ENCODE peak calls at places on chromosomes 4 and X, in eight cellular contexts. One of them, this sample, is unnamed.

GRCh38 chrX:22039541-22039940 is 7.4 kb downstream of the PHEX start:
- DNase-seq in fibroblast of lung: no peak
- DNase-seq in left lung: no peak
- DNase-seq in HCT116: no peak
- DNase-seq in activated CD8-positive, alpha-beta T cell treated with anti-CD3 and anti-CD28 coated beads for 36 hours: no peak
- DNase-seq in astrocyte of the spinal cord: no peak
- DNase-seq in AG04449: no peak
- DNase-seq in mesothelial cell of epicardium: no peak
- DNase-seq in this sample: no peak

GRCh38 chr4:52643846-52644245 is 15.3 kb downstream of the USP46 start:
- DNase-seq in AG04449: no peak
- DNase-seq in HCT116: peak
- DNase-seq in mesothelial cell of epicardium: no peak
- DNase-seq in fibroblast of lung: peak
- DNase-seq in astrocyte of the spinal cord: peak
- DNase-seq in left lung: peak
- DNase-seq in activated CD8-positive, alpha-beta T cell treated with anti-CD3 and anti-CD28 coated beads for 36 hours: no peak
- DNase-seq in this sample: no peak

GRCh38 chr4:158347596-158347995 is 137.3 kb downstream of the TMEM144 start:
- DNase-seq in mesothelial cell of epicardium: no peak
- DNase-seq in astrocyte of the spinal cord: no peak
- DNase-seq in activated CD8-positive, alpha-beta T cell treated with anti-CD3 and anti-CD28 coated beads for 36 hours: no peak
- DNase-seq in AG04449: peak
- DNase-seq in HCT116: no peak
- DNase-seq in fibroblast of lung: peak
- DNase-seq in left lung: no peak
- DNase-seq in this sample: no peak

GRCh38 chr4:14445882-14446281 is 556.4 kb upstream of the CPEB2 start:
- DNase-seq in HCT116: no peak
- DNase-seq in fibroblast of lung: no peak
- DNase-seq in AG04449: no peak
- DNase-seq in mesothelial cell of epicardium: no peak
- DNase-seq in activated CD8-positive, alpha-beta T cell treated with anti-CD3 and anti-CD28 coated beads for 36 hours: no peak
- DNase-seq in astrocyte of the spinal cord: peak
- DNase-seq in left lung: no peak
- DNase-seq in this sample: no peak

GRCh38 chrX:40085086-40085551 is 12.6 kb downstream of the BCOR start:
- DNase-seq in mesothelial cell of epicardium: no peak
- DNase-seq in left lung: no peak
- DNase-seq in activated CD8-positive, alpha-beta T cell treated with anti-CD3 and anti-CD28 coated beads for 36 hours: peak
- DNase-seq in fibroblast of lung: peak
- DNase-seq in HCT116: no peak
- DNase-seq in AG04449: peak
- DNase-seq in astrocyte of the spinal cord: no peak
- DNase-seq in this sample: no peak

GRCh38 chrX:148601034-148601433 is 100.6 kb downstream of the AFF2 start:
- DNase-seq in fibroblast of lung: peak
- DNase-seq in left lung: no peak
- DNase-seq in activated CD8-positive, alpha-beta T cell treated with anti-CD3 and anti-CD28 coated beads for 36 hours: no peak
- DNase-seq in AG04449: no peak
- DNase-seq in HCT116: no peak
- DNase-seq in astrocyte of the spinal cord: peak
- DNase-seq in mesothelial cell of epicardium: no peak
- DNase-seq in this sample: no peak

GRCh38 chrX:19846995-19847790 is 40.2 kb downstream of the SH3KBP1 start:
- DNase-seq in HCT116: no peak
- DNase-seq in astrocyte of the spinal cord: peak
- DNase-seq in AG04449: peak
- DNase-seq in mesothelial cell of epicardium: no peak
- DNase-seq in fibroblast of lung: peak
- DNase-seq in activated CD8-positive, alpha-beta T cell treated with anti-CD3 and anti-CD28 coated beads for 36 hours: peak
- DNase-seq in left lung: peak
- DNase-seq in this sample: no peak

GRCh38 chrX:53621418-53621986 is 65.0 kb downstream of the HUWE1 start:
- DNase-seq in astrocyte of the spinal cord: no peak
- DNase-seq in HCT116: no peak
- DNase-seq in activated CD8-positive, alpha-beta T cell treated with anti-CD3 and anti-CD28 coated beads for 36 hours: no peak
- DNase-seq in fibroblast of lung: no peak
- DNase-seq in left lung: no peak
- DNase-seq in AG04449: no peak
- DNase-seq in mesothelial cell of epicardium: no peak
- DNase-seq in this sample: no peak

GRCh38 chr4:134328741-134329140 is 127.2 kb upstream of the PABPC4L start:
- DNase-seq in fibroblast of lung: no peak
- DNase-seq in left lung: no peak
- DNase-seq in AG04449: no peak
- DNase-seq in astrocyte of the spinal cord: no peak
- DNase-seq in HCT116: no peak
- DNase-seq in mesothelial cell of epicardium: no peak
- DNase-seq in activated CD8-positive, alpha-beta T cell treated with anti-CD3 and anti-CD28 coated beads for 36 hours: no peak
- DNase-seq in this sample: no peak

GRCh38 chrX:4225086-4225485 is 511.6 kb upstream of the PRKX start:
- DNase-seq in left lung: no peak
- DNase-seq in fibroblast of lung: no peak
- DNase-seq in astrocyte of the spinal cord: no peak
- DNase-seq in HCT116: no peak
- DNase-seq in mesothelial cell of epicardium: no peak
- DNase-seq in activated CD8-positive, alpha-beta T cell treated with anti-CD3 and anti-CD28 coated beads for 36 hours: no peak
- DNase-seq in AG04449: no peak
- DNase-seq in this sample: no peak

GRCh38 chrX:151806967-151807540 is 72.5 kb downstream of the CNGA2 start:
- DNase-seq in HCT116: no peak
- DNase-seq in fibroblast of lung: no peak
- DNase-seq in activated CD8-positive, alpha-beta T cell treated with anti-CD3 and anti-CD28 coated beads for 36 hours: no peak
- DNase-seq in astrocyte of the spinal cord: no peak
- DNase-seq in AG04449: no peak
- DNase-seq in mesothelial cell of epicardium: no peak
- DNase-seq in left lung: no peak
- DNase-seq in this sample: no peak

GRCh38 chrX:71228063-71228642 is 5.1 kb downstream of the GJB1 start:
- DNase-seq in astrocyte of the spinal cord: no peak
- DNase-seq in fibroblast of lung: no peak
- DNase-seq in left lung: no peak
- DNase-seq in activated CD8-positive, alpha-beta T cell treated with anti-CD3 and anti-CD28 coated beads for 36 hours: no peak
- DNase-seq in AG04449: no peak
- DNase-seq in mesothelial cell of epicardium: no peak
- DNase-seq in HCT116: no peak
- DNase-seq in this sample: no peak

GRCh38 chrX:129780441-129781105 is 824 bp downstream of the SASH3 start:
- DNase-seq in mesothelial cell of epicardium: no peak
- DNase-seq in HCT116: no peak
- DNase-seq in fibroblast of lung: no peak
- DNase-seq in left lung: no peak
- DNase-seq in activated CD8-positive, alpha-beta T cell treated with anti-CD3 and anti-CD28 coated beads for 36 hours: no peak
- DNase-seq in astrocyte of the spinal cord: no peak
- DNase-seq in AG04449: no peak
- DNase-seq in this sample: no peak

GRCh38 chrX:121389976-121390709 is 342.7 kb downstream of the GLUD2 start:
- DNase-seq in activated CD8-positive, alpha-beta T cell treated with anti-CD3 and anti-CD28 coated beads for 36 hours: no peak
- DNase-seq in left lung: no peak
- DNase-seq in HCT116: peak
- DNase-seq in AG04449: peak
- DNase-seq in fibroblast of lung: peak
- DNase-seq in astrocyte of the spinal cord: peak
- DNase-seq in mesothelial cell of epicardium: no peak
- DNase-seq in this sample: no peak

GRCh38 chr4:118224239-118224829 is 128.5 kb downstream of the PRSS12 start:
- DNase-seq in fibroblast of lung: peak
- DNase-seq in AG04449: peak
- DNase-seq in left lung: no peak
- DNase-seq in mesothelial cell of epicardium: no peak
- DNase-seq in astrocyte of the spinal cord: peak
- DNase-seq in HCT116: peak
- DNase-seq in activated CD8-positive, alpha-beta T cell treated with anti-CD3 and anti-CD28 coated beads for 36 hours: no peak
- DNase-seq in this sample: peak

GRCh38 chr4:41362647-41363383 is 106.1 kb downstream of the UCHL1 start:
- DNase-seq in fibroblast of lung: peak
- DNase-seq in activated CD8-positive, alpha-beta T cell treated with anti-CD3 and anti-CD28 coated beads for 36 hours: no peak
- DNase-seq in left lung: no peak
- DNase-seq in HCT116: no peak
- DNase-seq in mesothelial cell of epicardium: no peak
- DNase-seq in astrocyte of the spinal cord: no peak
- DNase-seq in AG04449: no peak
- DNase-seq in this sample: no peak

GRCh38 chrX:123361371-123361770 is 177.3 kb downstream of the GRIA3 start:
- DNase-seq in astrocyte of the spinal cord: no peak
- DNase-seq in mesothelial cell of epicardium: no peak
- DNase-seq in AG04449: no peak
- DNase-seq in HCT116: no peak
- DNase-seq in left lung: no peak
- DNase-seq in activated CD8-positive, alpha-beta T cell treated with anti-CD3 and anti-CD28 coated beads for 36 hours: no peak
- DNase-seq in fibroblast of lung: peak
- DNase-seq in this sample: no peak

GRCh38 chrX:97446298-97446882 is 562.7 kb downstream of the RPA4 start:
- DNase-seq in fibroblast of lung: peak
- DNase-seq in HCT116: no peak
- DNase-seq in astrocyte of the spinal cord: peak
- DNase-seq in AG04449: no peak
- DNase-seq in activated CD8-positive, alpha-beta T cell treated with anti-CD3 and anti-CD28 coated beads for 36 hours: no peak
- DNase-seq in mesothelial cell of epicardium: no peak
- DNase-seq in left lung: no peak
- DNase-seq in this sample: no peak

GRCh38 chrX:30312858-30313257 is 3.7 kb upstream of the NR0B1 start:
- DNase-seq in activated CD8-positive, alpha-beta T cell treated with anti-CD3 and anti-CD28 coated beads for 36 hours: no peak
- DNase-seq in fibroblast of lung: peak
- DNase-seq in AG04449: no peak
- DNase-seq in HCT116: no peak
- DNase-seq in astrocyte of the spinal cord: no peak
- DNase-seq in left lung: no peak
- DNase-seq in mesothelial cell of epicardium: no peak
- DNase-seq in this sample: no peak

GRCh38 chrX:124223524-124223923 is 108.9 kb upstream of the TEX13D start:
- DNase-seq in activated CD8-positive, alpha-beta T cell treated with anti-CD3 and anti-CD28 coated beads for 36 hours: peak
- DNase-seq in HCT116: no peak
- DNase-seq in fibroblast of lung: no peak
- DNase-seq in mesothelial cell of epicardium: no peak
- DNase-seq in astrocyte of the spinal cord: no peak
- DNase-seq in left lung: no peak
- DNase-seq in AG04449: no peak
- DNase-seq in this sample: no peak

GRCh38 chrX:11367609-11368430 is 74.6 kb downstream of the AMELX start:
- DNase-seq in astrocyte of the spinal cord: no peak
- DNase-seq in fibroblast of lung: peak
- DNase-seq in left lung: no peak
- DNase-seq in AG04449: no peak
- DNase-seq in HCT116: no peak
- DNase-seq in mesothelial cell of epicardium: no peak
- DNase-seq in activated CD8-positive, alpha-beta T cell treated with anti-CD3 and anti-CD28 coated beads for 36 hours: no peak
- DNase-seq in this sample: no peak

GRCh38 chrX:29478336-29479069 is 736.9 kb upstream of the MAGEB2 start:
- DNase-seq in astrocyte of the spinal cord: peak
- DNase-seq in HCT116: peak
- DNase-seq in activated CD8-positive, alpha-beta T cell treated with anti-CD3 and anti-CD28 coated beads for 36 hours: no peak
- DNase-seq in fibroblast of lung: peak
- DNase-seq in left lung: no peak
- DNase-seq in AG04449: no peak
- DNase-seq in mesothelial cell of epicardium: no peak
- DNase-seq in this sample: peak

GRCh38 chr4:173365359-173365996 is 5.3 kb upstream of the SAP30 start:
- DNase-seq in AG04449: no peak
- DNase-seq in HCT116: no peak
- DNase-seq in astrocyte of the spinal cord: no peak
- DNase-seq in left lung: no peak
- DNase-seq in mesothelial cell of epicardium: no peak
- DNase-seq in activated CD8-positive, alpha-beta T cell treated with anti-CD3 and anti-CD28 coated beads for 36 hours: no peak
- DNase-seq in fibroblast of lung: no peak
- DNase-seq in this sample: no peak

GRCh38 chr4:67877086-67877485 is 6.7 kb downstream of the TMPRSS11D start:
- DNase-seq in left lung: no peak
- DNase-seq in fibroblast of lung: no peak
- DNase-seq in AG04449: no peak
- DNase-seq in activated CD8-positive, alpha-beta T cell treated with anti-CD3 and anti-CD28 coated beads for 36 hours: no peak
- DNase-seq in astrocyte of the spinal cord: no peak
- DNase-seq in mesothelial cell of epicardium: no peak
- DNase-seq in HCT116: no peak
- DNase-seq in this sample: no peak

GRCh38 chr4:37936889-37937498 is 23.2 kb upstream of the PTTG2 start:
- DNase-seq in left lung: no peak
- DNase-seq in fibroblast of lung: no peak
- DNase-seq in mesothelial cell of epicardium: no peak
- DNase-seq in AG04449: no peak
- DNase-seq in astrocyte of the spinal cord: no peak
- DNase-seq in HCT116: no peak
- DNase-seq in activated CD8-positive, alpha-beta T cell treated with anti-CD3 and anti-CD28 coated beads for 36 hours: no peak
- DNase-seq in this sample: no peak
- TF ChIP-seq CTCF in left lung: no peak
- TF ChIP-seq CTCF in fibroblast of lung: no peak
- TF ChIP-seq CTCF in mesothelial cell of epicardium: no peak
- TF ChIP-seq CTCF in AG04449: no peak
- TF ChIP-seq CTCF in astrocyte of the spinal cord: no peak
- TF ChIP-seq CTCF in HCT116: no peak
- TF ChIP-seq CTCF in activated CD8-positive, alpha-beta T cell treated with anti-CD3 and anti-CD28 coated beads for 36 hours: no peak
- TF ChIP-seq CTCF in this sample: no peak

GRCh38 chrX:114626323-114626722 is 42.4 kb downstream of the HTR2C start:
- DNase-seq in mesothelial cell of epicardium: no peak
- DNase-seq in fibroblast of lung: peak
- DNase-seq in left lung: no peak
- DNase-seq in HCT116: no peak
- DNase-seq in activated CD8-positive, alpha-beta T cell treated with anti-CD3 and anti-CD28 coated beads for 36 hours: no peak
- DNase-seq in astrocyte of the spinal cord: peak
- DNase-seq in AG04449: no peak
- DNase-seq in this sample: peak
- TF ChIP-seq CTCF in mesothelial cell of epicardium: peak
- TF ChIP-seq CTCF in fibroblast of lung: peak
- TF ChIP-seq CTCF in left lung: no peak
- TF ChIP-seq CTCF in HCT116: peak
- TF ChIP-seq CTCF in activated CD8-positive, alpha-beta T cell treated with anti-CD3 and anti-CD28 coated beads for 36 hours: no peak
- TF ChIP-seq CTCF in astrocyte of the spinal cord: peak
- TF ChIP-seq CTCF in AG04449: no peak
- TF ChIP-seq CTCF in this sample: peak

GRCh38 chr4:143367863-143368262 is 31.2 kb downstream of the GAB1 start:
- DNase-seq in HCT116: no peak
- DNase-seq in activated CD8-positive, alpha-beta T cell treated with anti-CD3 and anti-CD28 coated beads for 36 hours: no peak
- DNase-seq in mesothelial cell of epicardium: no peak
- DNase-seq in fibroblast of lung: no peak
- DNase-seq in AG04449: no peak
- DNase-seq in astrocyte of the spinal cord: no peak
- DNase-seq in left lung: no peak
- DNase-seq in this sample: no peak
- TF ChIP-seq CTCF in HCT116: no peak
- TF ChIP-seq CTCF in activated CD8-positive, alpha-beta T cell treated with anti-CD3 and anti-CD28 coated beads for 36 hours: no peak
- TF ChIP-seq CTCF in mesothelial cell of epicardium: no peak
- TF ChIP-seq CTCF in fibroblast of lung: no peak
- TF ChIP-seq CTCF in AG04449: no peak
- TF ChIP-seq CTCF in astrocyte of the spinal cord: no peak
- TF ChIP-seq CTCF in left lung: no peak
- TF ChIP-seq CTCF in this sample: no peak

DNA sequence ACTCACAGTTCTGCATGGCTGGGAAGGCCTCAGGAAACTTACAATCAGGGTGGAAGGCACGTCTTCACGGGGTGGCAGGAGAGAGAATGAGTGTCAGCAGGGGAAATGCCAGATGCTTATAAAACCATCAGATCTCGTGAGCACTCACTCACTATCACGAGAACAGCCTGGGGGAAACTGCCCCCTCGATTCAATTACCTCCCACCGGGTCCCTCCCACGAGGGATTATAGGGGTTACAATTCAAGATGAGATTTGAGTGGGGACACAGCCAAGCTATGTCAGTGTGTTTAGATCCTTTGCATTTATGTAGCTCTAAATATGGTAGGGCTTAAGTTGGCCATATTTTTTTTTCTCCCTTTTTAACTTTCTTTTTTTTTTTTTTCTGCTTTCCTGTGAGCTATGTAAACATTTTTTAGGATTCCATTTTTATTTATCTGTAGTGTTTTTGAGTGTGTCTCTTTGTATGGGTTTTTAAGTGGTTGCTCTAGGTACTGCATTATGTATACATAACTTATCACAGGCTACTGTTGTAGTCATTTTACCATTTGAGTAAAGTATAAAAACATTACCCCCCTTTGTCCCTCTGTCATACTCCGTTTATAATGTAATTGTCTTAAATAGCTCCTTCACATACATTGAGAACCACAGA is 79.0 kb downstream of the ADRA2C start:
- DNase-seq in activated CD8-positive, alpha-beta T cell treated with anti-CD3 and anti-CD28 coated beads for 36 hours: no peak
- DNase-seq in left lung: no peak
- DNase-seq in HCT116: no peak
- DNase-seq in mesothelial cell of epicardium: no peak
- DNase-seq in fibroblast of lung: no peak
- DNase-seq in astrocyte of the spinal cord: no peak
- DNase-seq in AG04449: no peak
- DNase-seq in this sample: no peak
- TF ChIP-seq CTCF in activated CD8-positive, alpha-beta T cell treated with anti-CD3 and anti-CD28 coated beads for 36 hours: no peak
- TF ChIP-seq CTCF in left lung: no peak
- TF ChIP-seq CTCF in HCT116: no peak
- TF ChIP-seq CTCF in mesothelial cell of epicardium: peak
- TF ChIP-seq CTCF in fibroblast of lung: no peak
- TF ChIP-seq CTCF in astrocyte of the spinal cord: no peak
- TF ChIP-seq CTCF in AG04449: no peak
- TF ChIP-seq CTCF in this sample: no peak